ENCODE peak calls at places on chromosomes 12 and 14, in four cellular contexts. Y is HepG2, Q is GM23338, C is left lung. G is an unnamed sample. For H3K4me1, the result is how much of the 10 kb centered on the place peaks cover.

GRCh38 chr14:56378474-56378873 is 201.1 kb upstream of the TMEM260 start:
- DNase-seq in Y (no peak), Q (no peak), C (no peak), G (no peak)

GRCh38 chr12:48787791-48788521 is 933 bp downstream of the ADCY6 start:
- DNase-seq in Y (no peak), Q (no peak), C (no peak), G (no peak)

GRCh38 chr14:101078892-101079221 is 175.3 kb upstream of the RTL1 start:
- DNase-seq in Y (no peak), Q (no peak), C (peak), G (no peak)

GRCh38 chr12:19574606-19575005 is 135.3 kb downstream of the AEBP2 start:
- DNase-seq in Y (peak), Q (peak), C (no peak), G (no peak)

GRCh38 chr14:92651793-92652382 is 96.5 kb downstream of the LGMN start:
- DNase-seq in Y (no peak), Q (no peak), C (peak), G (peak)

GRCh38 chr14:61558271-61558670 is 137.0 kb upstream of the HIF1A start:
- DNase-seq in Y (no peak), Q (no peak), C (no peak), G (no peak)

GRCh38 chr14:96624661-96625435 is 122.7 kb downstream of the PAPOLA start:
- DNase-seq in Y (no peak), Q (peak), C (no peak), G (peak)

GRCh38 chr12:28489256-28489655 is 299.0 kb downstream of the CCDC91 start:
- DNase-seq in Y (no peak), Q (no peak), C (no peak), G (no peak)

GRCh38 chr14:100408350-100409015 is 85.3 kb downstream of the SLC25A47 start:
- DNase-seq in Y (no peak), Q (no peak), C (peak), G (peak)

GRCh38 chr14:56650075-56650474 is 70.5 kb downstream of the TMEM260 start:
- DNase-seq in Y (no peak), Q (no peak), C (no peak), G (peak)

GRCh38 chr12:66984962-66985361 is 284.2 kb upstream of the CAND1 start:
- DNase-seq in Y (no peak), Q (no peak), C (no peak), G (no peak)

GRCh38 chr12:96416033-96416790 is 16.0 kb upstream of the CDK17 start:
- DNase-seq in Y (peak), Q (no peak), C (no peak), G (no peak)

GRCh38 chr12:16524378-16524777 is 81.6 kb downstream of the LMO3 start:
- DNase-seq in Y (no peak), Q (no peak), C (no peak), G (no peak)

GRCh38 chr12:30329281-30329680 is 366.4 kb downstream of the IPO8 start:
- DNase-seq in Y (no peak), Q (no peak), C (no peak), G (no peak)

GRCh38 chr12:58313091-58313855 is 371.9 kb downstream of the ATP23 start:
- DNase-seq in Y (no peak), Q (no peak), C (no peak), G (no peak)

GRCh38 chr12:27998170-27999110 is 25.9 kb upstream of the PTHLH start:
- DNase-seq in Y (no peak), Q (no peak), C (no peak), G (no peak)

GRCh38 chr14:105015905-105016304 is 5.0 kb downstream of the CDCA4 start:
- DNase-seq in Y (no peak), Q (no peak), C (no peak), G (no peak)

GRCh38 chr12:82835217-82835616 is 148.5 kb downstream of the TMTC2 start:
- DNase-seq in Y (no peak), Q (no peak), C (no peak), G (no peak)

GRCh38 chr12:76274699-76275098 is 73.5 kb downstream of the BBS10 start:
- DNase-seq in Y (no peak), Q (no peak), C (no peak), G (no peak)

GRCh38 chr12:57430117-57430930 is 519 bp downstream of the R3HDM2 start:
- DNase-seq in Y (no peak), Q (peak), C (peak), G (peak)

GRCh38 chr12:25960926-25961325 is 2.4 kb downstream of the RASSF8 start:
- DNase-seq in Y (no peak), Q (no peak), C (no peak), G (no peak)

GRCh38 chr14:106203438-106203837 is 677.1 kb downstream of the TMEM121 start:
- DNase-seq in Y (no peak), Q (no peak), C (no peak), G (no peak)

GRCh38 chr14:38605193-38606114 is 349.6 kb upstream of the CLEC14A start:
- DNase-seq in Y (peak), Q (peak), C (no peak), G (no peak)

GRCh38 chr12:122090759-122091535 is 12.4 kb downstream of the MLXIP start:
- DNase-seq in Y (no peak), Q (no peak), C (no peak), G (no peak)

GRCh38 chr12:14537088-14537487 is 30.6 kb downstream of the PLBD1 start:
- DNase-seq in Y (no peak), Q (no peak), C (no peak), G (no peak)

DNA sequence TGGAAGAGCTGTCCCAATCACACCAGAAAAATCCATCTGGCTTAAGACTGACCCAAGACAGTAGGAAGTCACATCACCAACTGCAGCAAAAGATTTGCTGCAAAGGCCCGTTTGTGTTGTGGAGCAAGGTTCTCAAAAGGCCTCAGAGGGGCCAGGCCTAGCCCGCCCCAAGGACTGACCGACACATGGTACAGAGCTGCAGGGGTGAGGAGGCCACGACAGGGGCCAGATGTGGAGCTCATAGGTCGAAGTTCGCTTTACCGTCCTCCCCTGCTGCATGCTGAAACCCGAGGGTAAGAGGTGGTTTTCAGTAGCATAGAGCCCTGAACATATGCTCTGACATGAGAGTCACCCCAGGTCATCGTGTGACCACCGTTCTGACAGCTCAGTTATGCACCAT is 35.5 kb downstream of the PLBD1 start:
- DNase-seq in Y (no peak), Q (no peak), C (no peak), G (no peak)
- TF ChIP-seq CTCF in Y (no peak), Q (no peak), C (no peak), G (no peak)

DNA sequence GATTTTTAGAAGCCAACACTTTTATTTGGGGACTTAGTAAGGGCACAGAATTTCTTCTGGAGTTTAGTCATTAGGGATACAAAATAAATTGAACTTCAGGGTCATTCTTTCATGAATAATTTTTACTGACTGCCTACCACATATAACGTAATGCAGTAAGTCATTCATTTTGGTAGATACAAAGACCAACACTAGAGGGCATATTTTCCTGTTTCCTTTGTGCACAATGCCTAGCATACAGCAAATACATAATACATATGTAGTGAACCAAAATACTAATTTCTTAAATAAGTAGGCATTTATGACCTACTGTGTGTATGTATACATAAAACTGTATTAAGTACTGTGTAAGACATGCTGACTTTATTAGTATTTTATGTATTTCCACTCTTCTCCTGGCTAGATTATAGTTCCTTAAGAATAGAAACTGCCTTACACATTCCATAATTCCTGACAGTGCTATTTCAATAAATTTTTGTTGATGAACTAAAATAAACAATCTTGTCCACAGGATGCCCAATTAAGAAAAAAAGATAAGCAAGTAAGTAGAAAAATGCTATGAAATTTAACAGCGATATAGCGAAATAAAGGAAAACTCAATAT is 47.9 kb downstream of the PPP1R12A start:
- DNase-seq in Y (peak), Q (peak), C (no peak), G (no peak)
- H3K4me1 ChIP-seq in Y (under half), Q (under half), C (half or more), G (under half)

DNA sequence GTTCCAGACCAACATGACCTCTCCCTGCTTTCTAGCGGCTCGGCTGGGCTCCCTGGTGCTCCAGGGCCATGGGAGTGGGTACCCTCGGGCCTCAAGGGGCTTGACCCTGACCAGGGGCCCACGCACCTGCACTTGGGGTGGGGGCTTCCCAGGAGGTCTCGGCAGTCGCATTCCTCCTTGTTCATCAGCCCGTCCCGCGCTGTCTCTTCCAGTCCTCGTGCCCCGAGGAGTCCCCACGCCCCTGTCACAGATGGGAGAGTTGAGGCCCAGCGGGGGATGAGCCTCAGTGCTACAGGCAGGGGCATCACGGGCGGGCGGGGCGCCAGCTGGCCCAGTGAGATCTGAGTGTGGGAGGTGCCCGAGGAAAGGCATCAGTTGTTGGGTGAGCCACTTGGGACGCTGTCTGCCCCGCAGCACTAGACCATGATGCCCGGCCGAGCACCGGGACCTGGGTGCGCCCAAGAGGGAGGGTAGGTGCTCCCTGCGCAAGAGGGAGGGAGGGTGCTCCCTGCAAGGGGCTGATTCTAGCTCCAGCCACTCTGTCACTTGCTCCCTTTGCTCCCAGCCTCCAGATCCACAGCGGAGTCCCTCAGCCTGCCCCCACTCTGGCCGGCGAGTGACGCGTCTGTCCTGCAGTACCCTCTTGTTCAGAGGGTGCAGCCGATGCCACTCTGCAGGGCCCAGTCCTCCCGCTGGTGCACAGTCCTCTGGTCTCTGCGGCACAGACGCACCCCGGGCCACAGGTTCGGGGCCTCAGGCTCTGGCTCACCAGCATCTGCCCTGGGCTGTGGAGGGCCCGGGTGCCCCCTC is 23.8 kb downstream of the MMP17 start:
- DNase-seq in Y (no peak), Q (no peak), C (no peak), G (no peak)
- H3K27ac ChIP-seq in Y (no peak), Q (no peak), C (no peak), G (no peak)

GRCh38 chr12:114404451-114405198 is 1.3 kb downstream of the TBX5 start:
- DNase-seq in Y (no peak), Q (peak), C (no peak), G (no peak)

GRCh38 chr12:114401346-114402320 is 4.3 kb downstream of the TBX5 start:
- DNase-seq in Y (no peak), Q (no peak), C (no peak), G (no peak)

GRCh38 chr12:114403690-114404450 is 2.1 kb downstream of the TBX5 start:
- DNase-seq in Y (no peak), Q (peak), C (no peak), G (no peak)

GRCh38 chr12:114405199-114405448 is 820 bp downstream of the TBX5 start:
- DNase-seq in Y (no peak), Q (no peak), C (no peak), G (no peak)

GRCh38 chr12:114403044-114403689 is 2.8 kb downstream of the TBX5 start:
- DNase-seq in Y (no peak), Q (peak), C (no peak), G (no peak)
- TF ChIP-seq CTCF in Y (no peak), Q (peak), C (no peak), G (no peak)

GRCh38 chr14:76500480-76500879 is 124.5 kb downstream of the ESRRB start:
- DNase-seq in Y (no peak), Q (no peak), C (no peak), G (no peak)
- H3K4me1 ChIP-seq in Y (under half), Q (under half), C (under half), G (under half)

DNA sequence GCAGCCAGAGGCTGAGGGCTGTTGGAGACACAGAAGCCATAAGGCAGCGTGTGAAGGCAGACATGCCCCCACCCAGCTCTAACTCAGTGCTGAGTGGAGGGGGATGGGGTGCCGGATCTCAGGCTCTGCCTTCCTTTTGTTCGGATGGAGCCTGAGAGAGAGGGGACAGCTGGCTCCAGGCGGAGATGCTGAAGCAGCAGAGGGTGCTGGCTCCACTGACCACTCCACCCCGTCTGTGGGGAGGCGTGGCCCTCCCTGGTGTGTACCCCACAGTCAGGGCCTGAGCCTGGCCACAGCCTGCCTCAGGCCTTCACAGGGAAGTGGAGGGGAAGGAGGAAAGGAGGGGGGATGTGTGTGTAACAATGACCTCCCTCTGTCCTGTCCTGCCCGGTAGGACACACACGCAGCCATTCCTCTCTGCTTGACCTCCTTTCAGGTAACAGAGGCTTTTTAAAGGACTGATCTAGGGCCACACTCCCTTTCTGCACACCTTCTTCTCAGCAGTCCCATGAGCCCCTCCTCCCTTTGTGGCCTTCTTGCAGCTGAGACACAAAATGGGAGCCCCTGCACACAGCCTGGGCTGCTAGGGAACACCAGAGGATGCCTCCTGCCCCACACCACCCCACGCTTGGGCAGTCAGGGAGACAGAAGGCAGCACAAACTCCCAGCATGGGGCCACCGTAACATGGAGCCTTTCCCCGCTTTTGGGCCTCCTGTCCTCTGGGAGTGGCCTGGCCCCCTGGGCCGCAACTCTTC is 9.6 kb upstream of the ENDOU start:
- DNase-seq in Y (no peak), Q (peak), C (no peak), G (no peak)
- H3K27ac ChIP-seq in Y (no peak), Q (no peak), C (no peak), G (no peak)

DNA sequence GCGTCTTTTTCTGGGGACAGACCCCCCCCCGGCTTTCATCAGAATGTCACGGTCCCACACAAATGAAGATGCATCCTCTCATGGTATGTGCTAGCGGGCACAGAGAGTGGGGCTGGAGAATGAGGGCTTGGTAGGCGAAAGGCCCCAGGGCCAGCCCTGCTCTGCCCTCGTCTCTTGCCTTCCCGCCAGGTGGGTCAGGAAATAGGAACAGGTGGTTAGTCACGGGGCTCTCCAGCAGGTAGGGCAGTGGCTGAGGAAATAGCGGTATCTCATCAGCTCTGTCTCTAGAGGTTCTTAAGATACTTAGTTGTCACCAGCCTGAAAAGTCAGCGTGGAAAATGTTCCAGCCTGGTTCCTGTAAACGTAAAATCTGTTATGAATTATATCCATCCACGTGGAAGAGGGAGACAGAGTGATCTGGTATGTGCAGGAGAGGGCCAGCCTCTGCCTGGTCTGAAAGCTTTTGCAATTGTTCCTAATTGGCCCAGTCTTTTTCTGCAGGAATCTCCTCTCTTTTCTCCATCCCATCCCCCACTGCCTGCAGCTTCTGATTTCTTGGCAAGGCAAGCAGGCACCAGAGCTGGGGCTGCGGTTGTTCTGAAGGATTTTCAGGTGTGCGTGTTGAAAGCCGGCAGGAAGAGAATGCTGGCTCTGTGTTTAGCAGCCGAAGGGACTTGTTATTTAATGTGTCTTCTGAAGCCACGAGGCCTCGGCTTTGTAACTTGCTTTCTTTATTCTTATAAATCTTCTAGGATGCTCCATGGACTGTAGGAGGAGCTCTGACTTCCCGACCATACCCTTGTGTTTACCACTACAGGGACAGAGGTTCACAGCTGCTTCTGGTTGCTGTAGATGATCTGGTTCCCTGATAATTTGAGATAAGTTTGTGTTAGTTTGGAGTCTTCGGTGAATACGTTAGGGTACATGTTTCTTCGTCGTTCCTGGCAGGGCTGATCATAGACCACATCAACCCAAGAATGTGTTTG is 131.1 kb downstream of the CACNA1C start:
- DNase-seq in Y (peak), Q (peak), C (no peak), G (no peak)
- TF ChIP-seq CTCF in Y (peak), Q (peak), C (no peak), G (no peak)

GRCh38 chr14:33588771-33589170 is 362.1 kb downstream of the EGLN3 start:
- DNase-seq in Y (no peak), Q (no peak), C (no peak), G (no peak)

GRCh38 chr14:33589334-33589733 is 361.5 kb downstream of the EGLN3 start:
- DNase-seq in Y (no peak), Q (no peak), C (no peak), G (no peak)

GRCh38 chr14:33584698-33585097 is 366.2 kb downstream of the EGLN3 start:
- DNase-seq in Y (no peak), Q (peak), C (no peak), G (no peak)

GRCh38 chr14:33586806-33587205 is 364.1 kb downstream of the EGLN3 start:
- DNase-seq in Y (no peak), Q (no peak), C (no peak), G (no peak)

GRCh38 chr14:33587761-33588160 is 363.1 kb downstream of the EGLN3 start:
- DNase-seq in Y (no peak), Q (no peak), C (no peak), G (no peak)
- H3K4me1 ChIP-seq in Y (under half), Q (under half), C (under half), G (under half)

DNA sequence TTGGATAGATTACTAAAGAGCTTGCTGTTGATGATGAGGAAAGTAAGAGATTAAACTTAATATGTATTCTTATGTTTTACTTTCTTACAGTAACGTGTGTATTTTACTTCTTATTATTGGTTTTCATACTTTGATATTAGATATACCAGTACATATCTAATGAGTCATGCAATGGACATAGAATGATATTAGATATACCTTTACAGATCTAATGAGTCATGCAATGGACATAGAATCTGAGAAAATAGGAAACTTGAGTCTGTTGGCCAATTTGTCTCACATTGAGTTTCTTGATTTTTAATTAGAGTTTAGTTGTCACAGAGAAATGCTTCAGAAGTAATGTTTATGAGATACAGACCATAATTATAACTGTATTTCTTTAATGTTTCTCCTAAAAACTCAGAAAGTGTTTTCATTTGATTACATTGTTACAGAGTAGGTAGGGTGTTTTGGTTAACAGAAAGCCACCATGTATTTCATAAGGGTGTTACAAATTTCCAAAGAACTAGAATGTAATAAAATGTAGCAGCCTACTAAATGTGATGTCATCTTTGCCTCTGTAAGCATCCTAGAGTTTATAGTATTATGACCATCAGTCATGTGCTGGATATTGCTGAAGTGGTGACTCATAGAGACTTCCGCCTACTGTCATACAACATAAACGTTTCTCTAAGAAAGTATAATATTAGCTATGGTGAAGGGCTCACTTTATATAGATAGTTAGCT is 3.0 kb downstream of the GAS2L3 start:
- DNase-seq in Y (no peak), Q (no peak), C (no peak), G (no peak)
- H3K27ac ChIP-seq in Y (no peak), Q (no peak), C (no peak), G (no peak)